ENCODE peak calls at places on chromosomes 3 and 15, in eight cellular contexts. H is GM06990, A is fibroblast of lung, C is colonic mucosa, G is choroid plexus epithelial cell, Z is AG04449, Y is ovary, V is MCF 10A. M is an unnamed sample.

GRCh38 chr15:72182673-72183072 is 14.9 kb downstream of the GRAMD2A start:
- DNase-seq in H (no peak), A (peak), C (no peak), G (peak), Z (no peak), Y (no peak), V (peak), M (no peak)

GRCh38 chr15:34753236-34753894 is 1.4 kb downstream of the GJD2 start:
- DNase-seq in H (no peak), A (peak), C (no peak), G (peak), Z (peak), Y (no peak), V (peak), M (peak)

GRCh38 chr3:177427540-177427939 is 230.3 kb upstream of the TBL1XR1 start:
- DNase-seq in H (no peak), A (peak), C (no peak), G (peak), Z (no peak), Y (no peak), V (no peak), M (no peak)

GRCh38 chr3:113354307-113354706 is 87.0 kb downstream of the CFAP44 start:
- DNase-seq in H (no peak), A (no peak), C (no peak), G (no peak), Z (no peak), Y (no peak), V (peak), M (no peak)

GRCh38 chr3:190172751-190173150 is 52.1 kb upstream of the P3H2 start:
- DNase-seq in H (no peak), A (no peak), C (no peak), G (no peak), Z (no peak), Y (no peak), V (no peak), M (no peak)

GRCh38 chr3:46947981-46948791 is 28.4 kb downstream of the CCDC12 start:
- DNase-seq in H (no peak), A (peak), C (peak), G (peak), Z (no peak), Y (no peak), V (peak), M (no peak)

GRCh38 chr3:11690863-11691833 is 47.4 kb upstream of the VGLL4 start:
- DNase-seq in H (no peak), A (peak), C (no peak), G (peak), Z (no peak), Y (no peak), V (peak), M (no peak)

GRCh38 chr3:127177226-127177625 is 15.7 kb upstream of the PRR23E start:
- DNase-seq in H (no peak), A (no peak), C (peak), G (peak), Z (no peak), Y (no peak), V (peak), M (no peak)

GRCh38 chr3:69719292-69719691 is 20.0 kb upstream of the MITF start:
- DNase-seq in H (no peak), A (no peak), C (no peak), G (peak), Z (no peak), Y (no peak), V (no peak), M (no peak)

GRCh38 chr15:69802432-69802831 is 295.3 kb downstream of the TLE3 start:
- DNase-seq in H (no peak), A (no peak), C (no peak), G (no peak), Z (no peak), Y (no peak), V (no peak), M (no peak)

GRCh38 chr3:172347895-172348680 is 100.2 kb downstream of the GHSR start:
- DNase-seq in H (no peak), A (no peak), C (no peak), G (no peak), Z (no peak), Y (no peak), V (no peak), M (no peak)

GRCh38 chr15:63083046-63083445 is 38.6 kb upstream of the LACTB start:
- DNase-seq in H (no peak), A (no peak), C (no peak), G (no peak), Z (no peak), Y (no peak), V (no peak), M (no peak)

GRCh38 chr3:2511356-2511755 is 412.7 kb downstream of the CNTN4 start:
- DNase-seq in H (no peak), A (no peak), C (no peak), G (no peak), Z (no peak), Y (no peak), V (no peak), M (no peak)

GRCh38 chr15:66565731-66566130 is at the start of gene LCTL:
- DNase-seq in H (no peak), A (peak), C (no peak), G (peak), Z (no peak), Y (no peak), V (no peak), M (no peak)

GRCh38 chr3:186530415-186530814 is 13.8 kb downstream of the CRYGS start:
- DNase-seq in H (no peak), A (no peak), C (no peak), G (no peak), Z (no peak), Y (no peak), V (no peak), M (no peak)

GRCh38 chr15:98799461-98799971 is 151.2 kb downstream of the IGF1R start:
- DNase-seq in H (no peak), A (no peak), C (peak), G (peak), Z (no peak), Y (no peak), V (peak), M (no peak)

GRCh38 chr3:122782804-122783203 is 10.8 kb downstream of the HSPBAP1 start:
- DNase-seq in H (no peak), A (no peak), C (no peak), G (no peak), Z (no peak), Y (no peak), V (no peak), M (no peak)

GRCh38 chr15:59169337-59169736 is 37.3 kb upstream of the LDHAL6B start:
- DNase-seq in H (no peak), A (peak), C (no peak), G (peak), Z (no peak), Y (no peak), V (peak), M (no peak)

GRCh38 chr3:60582285-60582684 is 669.0 kb downstream of the FHIT start:
- DNase-seq in H (no peak), A (peak), C (no peak), G (peak), Z (no peak), Y (no peak), V (peak), M (no peak)

GRCh38 chr3:100010087-100010417 is 104.2 kb downstream of the FILIP1L start:
- DNase-seq in H (no peak), A (no peak), C (no peak), G (no peak), Z (no peak), Y (no peak), V (no peak), M (no peak)

GRCh38 chr15:37995461-37996347 is 61.3 kb downstream of the TMCO5A start:
- DNase-seq in H (no peak), A (peak), C (no peak), G (peak), Z (no peak), Y (no peak), V (peak), M (peak)

GRCh38 chr3:115423170-115423569 is 200.1 kb upstream of the GAP43 start:
- DNase-seq in H (no peak), A (peak), C (no peak), G (peak), Z (no peak), Y (no peak), V (peak), M (no peak)

GRCh38 chr3:52052831-52053306 is 3.5 kb downstream of the DUSP7 start:
- DNase-seq in H (peak), A (peak), C (peak), G (peak), Z (no peak), Y (peak), V (peak), M (no peak)
- TF ChIP-seq CTCF in H (peak), A (peak), C (no peak), G (peak), Z (peak), Y (no peak), V (peak), M (peak)

GRCh38 chr15:52193791-52194190 is 2.6 kb upstream of the GNB5 start:
- DNase-seq in H (no peak), A (no peak), C (no peak), G (no peak), Z (no peak), Y (no peak), V (no peak), M (no peak)

GRCh38 chr15:52186651-52187486 is 4.3 kb downstream of the GNB5 start:
- DNase-seq in H (no peak), A (no peak), C (no peak), G (no peak), Z (no peak), Y (peak), V (no peak), M (no peak)

GRCh38 chr15:52196891-52197290 is 5.7 kb upstream of the GNB5 start:
- DNase-seq in H (no peak), A (no peak), C (no peak), G (no peak), Z (no peak), Y (no peak), V (no peak), M (no peak)

GRCh38 chr15:52193321-52193720 is 2.1 kb upstream of the GNB5 start:
- DNase-seq in H (no peak), A (no peak), C (no peak), G (no peak), Z (no peak), Y (no peak), V (no peak), M (no peak)

GRCh38 chr15:52191207-52191606 is at the start of gene GNB5:
- DNase-seq in H (no peak), A (no peak), C (no peak), G (no peak), Z (no peak), Y (no peak), V (no peak), M (no peak)
- TF ChIP-seq CTCF in H (no peak), A (no peak), C (no peak), G (no peak), Z (no peak), Y (no peak), V (no peak), M (no peak)

DNA sequence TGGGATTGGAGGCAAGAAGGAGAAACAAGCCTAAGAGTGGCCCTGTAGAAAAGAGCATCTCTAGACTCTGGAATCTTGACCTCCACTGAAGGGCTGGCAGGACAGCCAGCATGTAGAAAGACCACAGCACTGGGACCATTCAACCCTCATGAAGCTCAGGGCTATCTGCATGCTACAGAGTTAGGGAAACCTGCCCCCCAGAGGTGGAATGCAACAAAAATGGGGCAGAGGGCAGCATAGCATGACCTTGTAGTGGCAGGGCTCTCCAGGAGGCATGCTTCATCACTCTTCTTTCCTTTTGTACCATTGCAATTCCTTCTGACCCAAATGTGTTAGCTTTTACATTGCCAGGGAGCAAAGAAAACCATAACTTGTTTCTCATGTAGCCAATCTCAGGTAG is 445.4 kb downstream of the EPHB1 start:
- DNase-seq in H (no peak), A (no peak), C (no peak), G (no peak), Z (no peak), Y (no peak), V (no peak), M (no peak)
- TF ChIP-seq CTCF in H (peak), A (no peak), C (no peak), G (no peak), Z (no peak), Y (no peak), V (no peak), M (no peak)

GRCh38 chr3:37974928-37975223 is 15.7 kb upstream of the VILL start:
- DNase-seq in H (no peak), A (no peak), C (no peak), G (no peak), Z (no peak), Y (no peak), V (no peak), M (no peak)
- TF ChIP-seq CTCF in H (no peak), A (no peak), C (no peak), G (no peak), Z (no peak), Y (no peak), V (no peak), M (no peak)

DNA sequence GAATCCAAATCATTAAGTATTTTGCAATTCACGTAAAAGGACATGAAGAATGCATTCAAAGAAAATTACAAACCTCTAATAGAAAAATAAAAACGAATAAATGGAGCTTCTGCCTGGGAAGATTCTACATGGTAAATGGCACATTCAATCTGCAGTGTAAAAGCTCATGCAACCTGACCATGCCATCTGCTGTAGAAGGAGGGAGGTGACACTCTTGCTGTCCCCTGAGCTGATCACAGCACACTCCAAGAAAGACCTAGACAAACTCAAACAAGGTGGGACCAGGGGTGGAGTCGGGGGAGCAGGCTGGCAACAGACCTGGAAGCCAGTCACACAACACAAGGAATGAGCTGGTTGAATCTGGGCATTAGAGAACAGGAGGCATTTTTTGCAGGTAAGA is 101.8 kb downstream of the BDH1 start:
- DNase-seq in H (no peak), A (peak), C (no peak), G (peak), Z (no peak), Y (no peak), V (peak), M (no peak)
- TF ChIP-seq CTCF in H (peak), A (no peak), C (peak), G (peak), Z (peak), Y (no peak), V (peak), M (no peak)

GRCh38 chr3:36944012-36944640 is 728 bp downstream of the TRANK1 start:
- DNase-seq in H (peak), A (peak), C (peak), G (peak), Z (no peak), Y (peak), V (no peak), M (no peak)
- TF ChIP-seq CTCF in H (no peak), A (no peak), C (no peak), G (no peak), Z (peak), Y (no peak), V (no peak), M (no peak)

GRCh38 chr15:89670985-89671560 is 8.1 kb downstream of the PLIN1 start:
- DNase-seq in H (no peak), A (no peak), C (no peak), G (no peak), Z (no peak), Y (no peak), V (no peak), M (no peak)

GRCh38 chr15:89674526-89674925 is 4.6 kb downstream of the PLIN1 start:
- DNase-seq in H (no peak), A (peak), C (no peak), G (peak), Z (no peak), Y (no peak), V (no peak), M (no peak)

GRCh38 chr15:89672221-89673161 is 6.7 kb downstream of the PLIN1 start:
- DNase-seq in H (no peak), A (peak), C (no peak), G (peak), Z (peak), Y (peak), V (no peak), M (no peak)

GRCh38 chr15:89671687-89672086 is 7.5 kb downstream of the PLIN1 start:
- DNase-seq in H (no peak), A (no peak), C (no peak), G (no peak), Z (no peak), Y (no peak), V (no peak), M (no peak)

GRCh38 chr15:89673162-89673506 is 6.0 kb downstream of the PLIN1 start:
- DNase-seq in H (no peak), A (no peak), C (no peak), G (peak), Z (no peak), Y (no peak), V (peak), M (no peak)
- TF ChIP-seq CTCF in H (peak), A (no peak), C (no peak), G (peak), Z (peak), Y (no peak), V (peak), M (peak)

GRCh38 chr3:39443530-39443929 is 23.9 kb upstream of the MOBP start:
- DNase-seq in H (no peak), A (no peak), C (no peak), G (no peak), Z (no peak), Y (no peak), V (no peak), M (no peak)
- TF ChIP-seq CTCF in H (no peak), A (no peak), C (no peak), G (peak), Z (no peak), Y (no peak), V (no peak), M (no peak)

GRCh38 chr3:194637066-194637465 is 3.8 kb upstream of the TMEM44 start:
- DNase-seq in H (no peak), A (no peak), C (no peak), G (no peak), Z (no peak), Y (no peak), V (peak), M (no peak)

GRCh38 chr3:194638991-194639605 is 5.9 kb upstream of the TMEM44 start:
- DNase-seq in H (no peak), A (no peak), C (no peak), G (no peak), Z (no peak), Y (no peak), V (no peak), M (no peak)

GRCh38 chr3:194642769-194643168 is 9.6 kb upstream of the TMEM44 start:
- DNase-seq in H (no peak), A (no peak), C (no peak), G (no peak), Z (no peak), Y (no peak), V (no peak), M (no peak)

GRCh38 chr3:194637541-194638400 is 4.6 kb upstream of the TMEM44 start:
- DNase-seq in H (no peak), A (no peak), C (no peak), G (no peak), Z (no peak), Y (no peak), V (no peak), M (no peak)

DNA sequence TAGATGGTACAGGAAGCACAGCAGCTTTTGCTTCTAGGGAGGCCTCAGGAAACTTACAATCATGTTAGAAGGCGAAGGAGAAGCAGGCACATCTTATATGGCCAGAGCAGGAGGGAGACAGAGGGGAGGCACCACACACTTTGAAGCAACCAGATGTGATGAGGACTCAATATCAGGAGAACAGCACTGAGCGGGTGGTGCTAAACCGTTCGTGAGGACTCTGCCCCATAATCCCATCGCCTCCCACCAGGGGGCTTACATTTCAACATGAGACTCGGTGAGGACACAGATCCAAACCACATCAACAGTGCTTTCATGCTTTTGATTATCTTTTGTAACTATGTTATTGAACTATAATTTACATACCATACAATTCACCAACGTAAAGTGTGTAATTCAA is 7.6 kb upstream of the TMEM44 start:
- DNase-seq in H (no peak), A (peak), C (no peak), G (peak), Z (no peak), Y (no peak), V (peak), M (no peak)
- TF ChIP-seq CTCF in H (peak), A (peak), C (no peak), G (peak), Z (peak), Y (no peak), V (no peak), M (peak)

GRCh38 chr15:85748729-85749128 is 46.0 kb downstream of the KLHL25 start:
- DNase-seq in H (no peak), A (no peak), C (no peak), G (no peak), Z (no peak), Y (peak), V (no peak), M (no peak)
- TF ChIP-seq CTCF in H (no peak), A (no peak), C (no peak), G (no peak), Z (no peak), Y (no peak), V (no peak), M (no peak)

M was measured in HFF-Myc.